ENCODE peak calls at places on chromosomes 16 and 17, in seven cellular contexts. L, U, F, Q, S, A and C are unnamed samples.
A peak's percentile ranks its signal among the peaks of the same experiment; 100 is the strongest.

GRCh38 chr16:30786115-30786935 is 680 bp downstream of the ZNF629 start:
- DNase-seq in S (peak; percentile 88), L (no peak), A (peak; percentile 55), F (peak; percentile 56), U (no peak), Q (no peak), C (no peak)

GRCh38 chr17:16589097-16589969 is 20.3 kb upstream of the ZNF287 start:
- DNase-seq in Q (peak; percentile 89), F (peak; percentile 85), L (peak; percentile 19), U (peak; percentile 81), A (peak; percentile 87), S (peak; percentile 94), C (peak; percentile 65)

GRCh38 chr17:75869282-75870141 is 8.9 kb downstream of the TRIM47 start:
- DNase-seq in F (peak; percentile 30), S (peak; percentile 81), Q (peak; percentile 55), L (no peak), A (no peak), U (no peak), C (no peak)

GRCh38 chr16:1991135-1991551 is 1.4 kb downstream of the SYNGR3 start:
- DNase-seq in F (no peak), S (no peak), L (no peak), U (no peak), Q (no peak), A (no peak), C (no peak)

GRCh38 chr17:861364-861763 is 79.2 kb downstream of the MRM3 start:
- DNase-seq in F (no peak), A (no peak), S (peak; percentile 58), L (no peak), Q (no peak), U (no peak), C (no peak)

GRCh38 chr17:29237476-29238132 is 9.1 kb upstream of the CRYBA1 start:
- DNase-seq in L (no peak), A (no peak), S (peak; percentile 72), Q (no peak), F (peak; percentile 76), U (no peak), C (no peak)

GRCh38 chr16:31001507-31002251 is 8.8 kb downstream of the STX1B start:
- DNase-seq in F (no peak), S (no peak), U (no peak), Q (no peak), A (no peak), L (no peak), C (no peak)

GRCh38 chr17:64091116-64091515 is 38.8 kb downstream of the ERN1 start:
- DNase-seq in Q (no peak), S (no peak), L (no peak), A (no peak), U (no peak), F (no peak), C (no peak)

GRCh38 chr17:258045-258734 is 76.7 kb upstream of the DOC2B start:
- DNase-seq in S (no peak), A (no peak), L (no peak), Q (no peak), U (no peak), F (no peak), C (no peak)

GRCh38 chr17:59365383-59365981 is 34.0 kb downstream of the YPEL2 start:
- DNase-seq in U (no peak), S (no peak), A (peak; percentile 35), Q (no peak), F (no peak), L (no peak), C (no peak)

GRCh38 chr16:85969591-85969990 is 70.6 kb downstream of the IRF8 start:
- DNase-seq in L (no peak), U (no peak), S (no peak), A (no peak), F (peak; percentile 3), Q (no peak), C (no peak)

GRCh38 chr17:51913491-51913890 is 245.0 kb downstream of the CA10 start:
- DNase-seq in A (no peak), S (no peak), Q (no peak), F (no peak), L (no peak), U (no peak), C (no peak)

GRCh38 chr16:4520913-4521312 is 17.7 kb downstream of the CDIP1 start:
- DNase-seq in U (no peak), S (peak; percentile 60), A (no peak), F (peak; percentile 33), L (no peak), Q (no peak), C (no peak)

GRCh38 chr17:57987582-57988300 is at the start of gene VEZF1:
- DNase-seq in F (peak; percentile 80), Q (peak; percentile 79), S (peak; percentile 88), A (peak; percentile 88), U (peak; percentile 53), L (no peak), C (no peak)

GRCh38 chr17:34990921-34991365 is 10.6 kb downstream of the LIG3 start:
- DNase-seq in Q (no peak), L (no peak), F (no peak), U (no peak), S (no peak), A (no peak), C (no peak)

GRCh38 chr17:78022425-78022824 is 63.9 kb downstream of the TNRC6C start:
- DNase-seq in F (no peak), S (peak; percentile 88), L (no peak), A (no peak), U (no peak), Q (no peak), C (no peak)

DNA sequence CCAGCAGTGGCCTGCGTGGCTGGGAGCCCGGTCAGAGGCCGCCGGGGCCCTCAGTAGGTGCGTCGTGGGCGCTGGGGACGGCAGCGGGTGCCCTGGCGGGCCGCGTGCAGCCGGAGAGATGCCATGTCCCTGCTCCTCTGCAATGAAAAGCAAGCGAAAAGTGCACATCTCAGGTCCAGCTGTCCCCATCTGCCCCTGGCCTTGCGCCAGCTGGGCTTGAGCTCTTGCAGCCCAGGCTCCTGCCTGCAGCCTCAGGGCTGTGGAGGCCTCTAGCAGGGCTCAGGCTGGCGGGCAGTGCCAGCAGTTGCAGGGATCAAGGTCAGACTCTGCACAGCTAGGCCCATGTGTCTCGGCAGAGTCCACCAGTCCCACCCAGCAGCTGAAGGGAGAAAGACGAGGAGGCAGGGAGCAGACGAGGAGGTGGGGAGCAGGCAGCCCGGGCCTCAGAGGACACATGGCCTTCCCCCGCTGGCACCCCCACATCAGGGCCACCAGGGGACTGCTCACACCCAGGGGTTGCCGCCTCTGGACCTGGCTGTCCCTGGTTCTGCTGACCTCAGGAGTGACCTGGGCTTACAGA is 11.2 kb downstream of the SLC16A3 start:
- DNase-seq in L (no peak), U (no peak), F (no peak), Q (no peak), S (peak; percentile 62), A (peak; percentile 86), C (no peak)
- H3K4me3 ChIP-seq in L (no peak overlapping the region), U (no peak overlapping the region), F (no peak overlapping the region), Q (no peak overlapping the region), S (no peak overlapping the region), A (no peak overlapping the region), C (no peak overlapping the region)

GRCh38 chr16:598823-599739 is 9.2 kb downstream of the RAB40C start:
- DNase-seq in U (no peak), S (no peak), F (no peak), A (no peak), L (no peak), Q (no peak), C (no peak)

GRCh38 chr16:595942-596735 is 6.3 kb downstream of the RAB40C start:
- DNase-seq in L (no peak), A (no peak), U (no peak), Q (no peak), S (no peak), F (no peak), C (no peak)

GRCh38 chr16:603221-603620 is 13.4 kb downstream of the RAB40C start:
- DNase-seq in F (no peak), Q (no peak), S (no peak), L (no peak), U (no peak), A (no peak), C (no peak)

GRCh38 chr16:596736-597060 is 6.8 kb downstream of the RAB40C start:
- DNase-seq in U (no peak), L (no peak), F (no peak), S (no peak), A (no peak), Q (no peak), C (no peak)

GRCh38 chr16:600781-601180 is 10.9 kb downstream of the RAB40C start:
- DNase-seq in Q (no peak), U (no peak), L (no peak), S (peak; percentile 36), A (no peak), F (no peak), C (no peak)
- TF ChIP-seq CTCF in Q (no peak), U (no peak), L (no peak), S (peak; percentile 37), A (peak; percentile 54), F (peak; percentile 27), C (peak; percentile 20)

GRCh38 chr17:8965394-8966168 is at the start of gene PIK3R5:
- DNase-seq in U (peak; percentile 73), A (no peak), S (no peak), L (no peak), Q (peak; percentile 24), F (no peak), C (no peak)
- H3K4me3 ChIP-seq in U (peak within 1 kb of the TSS; percentile 97), A (no peak within 1 kb of the TSS), S (no peak within 1 kb of the TSS), L (peak within 1 kb of the TSS; percentile 26), Q (peak within 1 kb of the TSS; percentile 83), F (no peak within 1 kb of the TSS), C (no peak within 1 kb of the TSS)

GRCh38 chr17:68351395-68351794 is 60.1 kb downstream of the ARSG start:
- DNase-seq in F (no peak), Q (no peak), L (no peak), U (no peak), S (peak; percentile 48), A (peak; percentile 27), C (no peak)
- TF ChIP-seq CTCF in F (no peak), Q (peak; percentile 58), L (no peak), U (no peak), S (peak; percentile 27), A (peak; percentile 39), C (no peak)